ENCODE peak calls at places on chromosome 18, in five cellular contexts. B is prostate gland, F is WTC11, L is AG04449, X is IMR-90. O is an unnamed sample.

GRCh38 chr18:36736094-36736493 is 92.7 kb downstream of the TPGS2 start:
- DNase-seq in B (no peak), F (no peak), L (no peak), X (no peak), O (no peak)

GRCh38 chr18:27226556-27227075 is 41.5 kb upstream of the CHST9 start:
- DNase-seq in B (no peak), F (no peak), L (no peak), X (no peak), O (no peak)

GRCh38 chr18:61531182-61531581 is 198.0 kb downstream of the CDH20 start:
- DNase-seq in B (no peak), F (no peak), L (no peak), X (no peak), O (no peak)

GRCh38 chr18:26549486-26550435 is 1.4 kb upstream of the KCTD1 start:
- DNase-seq in B (peak), F (peak), L (no peak), X (peak), O (peak)

GRCh38 chr18:28176674-28176932 is 327 bp downstream of the CDH2 start:
- DNase-seq in B (no peak), F (peak), L (no peak), X (no peak), O (no peak)

GRCh38 chr18:12092398-12093229 is 1.0 kb upstream of the ANKRD62 start:
- DNase-seq in B (no peak), F (peak), L (no peak), X (no peak), O (peak)

GRCh38 chr18:8783335-8783993 is 78.1 kb downstream of the MTCL1 start:
- DNase-seq in B (no peak), F (no peak), L (no peak), X (no peak), O (no peak)

GRCh38 chr18:66752733-66753132 is 148.8 kb upstream of the CDH19 start:
- DNase-seq in B (no peak), F (no peak), L (no peak), X (no peak), O (no peak)

GRCh38 chr18:67794512-67794911 is 278.0 kb upstream of the DSEL start:
- DNase-seq in B (no peak), F (no peak), L (peak), X (peak), O (no peak)

GRCh38 chr18:22466608-22467390 is 49.1 kb upstream of the CTAGE1 start:
- DNase-seq in B (peak), F (no peak), L (peak), X (peak), O (no peak)

GRCh38 chr18:33660696-33661310 is 82.8 kb downstream of the ASXL3 start:
- DNase-seq in B (no peak), F (no peak), L (no peak), X (peak), O (no peak)

GRCh38 chr18:51540562-51540961 is 343.1 kb upstream of the MEX3C start:
- DNase-seq in B (no peak), F (no peak), L (no peak), X (no peak), O (no peak)

GRCh38 chr18:61992285-61992684 is 99.5 kb upstream of the RNF152 start:
- DNase-seq in B (no peak), F (no peak), L (peak), X (peak), O (no peak)

GRCh38 chr18:72086421-72086820 is 457.7 kb downstream of the CBLN2 start:
- DNase-seq in B (no peak), F (no peak), L (no peak), X (no peak), O (no peak)

GRCh38 chr18:32048507-32049091 is 30.0 kb downstream of the RNF125 start:
- DNase-seq in B (no peak), F (no peak), L (peak), X (peak), O (no peak)

GRCh38 chr18:60892441-60892840 is 440.8 kb upstream of the CDH20 start:
- DNase-seq in B (no peak), F (no peak), L (no peak), X (no peak), O (no peak)

GRCh38 chr18:8623549-8624106 is 14.4 kb downstream of the RAB12 start:
- DNase-seq in B (no peak), F (no peak), L (no peak), X (no peak), O (no peak)

GRCh38 chr18:13175754-13176210 is 42.8 kb upstream of the LDLRAD4 start:
- DNase-seq in B (no peak), F (no peak), L (no peak), X (no peak), O (no peak)

GRCh38 chr18:63321291-63321690 is 1.7 kb upstream of the BCL2 start:
- DNase-seq in B (no peak), F (no peak), L (no peak), X (no peak), O (no peak)

GRCh38 chr18:63320690-63321265 is 1.2 kb upstream of the BCL2 start:
- DNase-seq in B (peak), F (peak), L (no peak), X (peak), O (peak)

GRCh38 chr18:63318882-63319382 is 637 bp downstream of the BCL2 start:
- DNase-seq in B (no peak), F (no peak), L (no peak), X (no peak), O (no peak)

GRCh38 chr18:63319383-63320040 is at the start of gene BCL2:
- DNase-seq in B (peak), F (peak), L (no peak), X (peak), O (no peak)

DNA sequence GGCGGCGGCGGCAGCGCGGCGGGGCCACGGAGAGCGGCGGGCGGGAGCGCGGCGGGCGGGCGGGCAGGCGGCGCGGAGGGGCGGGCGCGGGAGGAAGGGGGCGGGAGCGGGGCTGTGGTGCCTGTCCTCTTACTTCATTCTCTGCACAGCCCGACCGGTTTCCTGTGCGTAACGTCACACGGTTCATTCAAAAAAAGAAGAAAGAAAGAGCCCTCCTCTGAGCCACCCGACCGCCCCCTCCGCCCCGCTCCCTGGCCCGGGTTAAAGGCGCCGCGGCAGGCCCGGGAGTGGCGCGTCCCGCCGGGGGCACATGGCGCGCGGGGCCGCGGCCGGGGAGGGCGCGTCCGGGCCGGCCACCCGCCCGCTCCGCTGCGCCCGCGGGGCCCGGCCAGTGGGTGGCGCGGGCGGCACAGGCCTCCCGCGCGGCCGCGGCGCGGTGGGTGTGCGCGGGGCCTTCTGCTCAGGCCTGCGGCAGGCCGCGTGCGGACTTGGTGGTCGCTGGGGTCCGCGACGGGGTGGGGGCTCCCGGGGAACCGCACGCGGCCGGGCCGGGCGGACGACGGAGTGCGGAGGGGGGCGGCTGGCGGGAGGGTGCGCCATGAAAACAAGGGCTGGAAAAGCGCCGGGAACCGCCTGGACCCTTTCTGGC is 596 bp upstream of the BCL2 start:
- DNase-seq in B (peak), F (peak), L (no peak), X (peak), O (peak)
- TF ChIP-seq CTCF in B (no peak), F (no peak), L (no peak), X (peak), O (no peak)

GRCh38 chr18:77711096-77711495 is 461.4 kb downstream of the GALR1 start:
- DNase-seq in B (no peak), F (no peak), L (no peak), X (no peak), O (no peak)
- TF ChIP-seq CTCF in B (no peak), F (no peak), L (no peak), X (peak), O (peak)

GRCh38 chr18:48539406-48540328 is 836 bp downstream of the CTIF start:
- DNase-seq in B (no peak), F (peak), L (no peak), X (peak), O (peak)

GRCh38 chr18:48540329-48541025 is 1.6 kb downstream of the CTIF start:
- DNase-seq in B (peak), F (peak), L (no peak), X (peak), O (peak)

GRCh38 chr18:48541747-48542108 is 2.9 kb downstream of the CTIF start:
- DNase-seq in B (no peak), F (no peak), L (no peak), X (no peak), O (no peak)

GRCh38 chr18:48542513-48543181 is 3.8 kb downstream of the CTIF start:
- DNase-seq in B (no peak), F (peak), L (no peak), X (no peak), O (no peak)

GRCh38 chr18:48541026-48541746 is 2.4 kb downstream of the CTIF start:
- DNase-seq in B (peak), F (peak), L (no peak), X (peak), O (peak)
- TF ChIP-seq CTCF in B (no peak), F (no peak), L (no peak), X (no peak), O (no peak)

GRCh38 chr18:23618862-23619387 is 32.6 kb upstream of the NPC1 start:
- DNase-seq in B (no peak), F (peak), L (no peak), X (no peak), O (peak)
- TF ChIP-seq CTCF in B (no peak), F (no peak), L (no peak), X (no peak), O (no peak)

GRCh38 chr18:711693-712400 is 583 bp downstream of the ENOSF1 start:
- DNase-seq in B (peak), F (peak), L (peak), X (peak), O (peak)
- TF ChIP-seq CTCF in B (no peak), F (no peak), L (no peak), X (peak), O (no peak)

GRCh38 chr18:34880882-34881852 is 160.0 kb upstream of the MAPRE2 start:
- DNase-seq in B (no peak), F (no peak), L (no peak), X (peak), O (no peak)
- TF ChIP-seq CTCF in B (no peak), F (no peak), L (no peak), X (peak), O (no peak)

GRCh38 chr18:74310411-74310810 is 5.2 kb upstream of the C18orf63 start:
- DNase-seq in B (no peak), F (no peak), L (no peak), X (peak), O (no peak)
- TF ChIP-seq CTCF in B (peak), F (no peak), L (peak), X (peak), O (no peak)

O was measured in nephron progenitor cell.